ENCODE peak calls at places on chromosomes 2 and 18, in five cellular contexts. One of them, this sample, is unnamed.

GRCh38 chr2:171583566-171583965 is 61.3 kb downstream of the CYBRD1 start:
- DNase-seq in pons: no peak
- DNase-seq in naive B cell: no peak
- DNase-seq in GM23248: no peak
- DNase-seq in stimulated activated naive CD4-positive, alpha-beta T cell: no peak
- DNase-seq in this sample: no peak

GRCh38 chr2:237045449-237045848 is 40.2 kb upstream of the COPS8 start:
- DNase-seq in pons: no peak
- DNase-seq in naive B cell: no peak
- DNase-seq in GM23248: peak
- DNase-seq in stimulated activated naive CD4-positive, alpha-beta T cell: no peak
- DNase-seq in this sample: no peak

GRCh38 chr2:215668329-215668728 is 232.5 kb upstream of the FN1 start:
- DNase-seq in pons: no peak
- DNase-seq in naive B cell: no peak
- DNase-seq in GM23248: no peak
- DNase-seq in stimulated activated naive CD4-positive, alpha-beta T cell: no peak
- DNase-seq in this sample: no peak

GRCh38 chr2:181241366-181241765 is 215.8 kb upstream of the ITGA4 start:
- DNase-seq in pons: no peak
- DNase-seq in naive B cell: no peak
- DNase-seq in GM23248: no peak
- DNase-seq in stimulated activated naive CD4-positive, alpha-beta T cell: no peak
- DNase-seq in this sample: no peak

GRCh38 chr18:31876707-31877106 is 66.2 kb downstream of the TRAPPC8 start:
- DNase-seq in pons: no peak
- DNase-seq in naive B cell: no peak
- DNase-seq in GM23248: peak
- DNase-seq in stimulated activated naive CD4-positive, alpha-beta T cell: no peak
- DNase-seq in this sample: no peak

GRCh38 chr2:208375452-208376068 is 31.0 kb upstream of the PTH2R start:
- DNase-seq in pons: no peak
- DNase-seq in naive B cell: no peak
- DNase-seq in GM23248: no peak
- DNase-seq in stimulated activated naive CD4-positive, alpha-beta T cell: no peak
- DNase-seq in this sample: no peak

GRCh38 chr2:31534636-31535035 is 46.1 kb downstream of the SRD5A2 start:
- DNase-seq in pons: no peak
- DNase-seq in naive B cell: no peak
- DNase-seq in GM23248: no peak
- DNase-seq in stimulated activated naive CD4-positive, alpha-beta T cell: no peak
- DNase-seq in this sample: no peak

GRCh38 chr2:131092409-131093065 is 723 bp downstream of the FAM168B start:
- DNase-seq in pons: peak
- DNase-seq in naive B cell: no peak
- DNase-seq in GM23248: peak
- DNase-seq in stimulated activated naive CD4-positive, alpha-beta T cell: no peak
- DNase-seq in this sample: no peak